ENCODE peak calls at places on chromosomes 12 and 14, in four cellular contexts. E is IMR-90, K is K562, N is GM12878. G is an unnamed sample.

GRCh38 chr12:103495783-103496456 is at the start of gene C12orf42:
- DNase-seq in K (peak; percentile 9), N (peak; percentile 63), E (no peak), G (peak; percentile 5)

GRCh38 chr12:11677024-11677423 is 27.6 kb downstream of the ETV6 start:
- DNase-seq in E (no peak), K (no peak), N (no peak), G (no peak)

GRCh38 chr14:79278798-79279644 is 932.3 kb downstream of the DIO2 start:
- DNase-seq in E (peak; percentile 92), N (no peak), K (peak; percentile 2), G (peak; percentile 83)

GRCh38 chr12:131749618-131750315 is 38.9 kb downstream of the SFSWAP start:
- DNase-seq in E (no peak), N (no peak), K (no peak), G (no peak)

GRCh38 chr14:102201369-102201748 is 61.7 kb downstream of the WDR20 start:
- DNase-seq in N (peak; percentile 41), E (no peak), K (no peak), G (no peak)

GRCh38 chr14:75612157-75612556 is 33.7 kb downstream of the FLVCR2 start:
- DNase-seq in N (no peak), E (no peak), K (no peak), G (no peak)

GRCh38 chr14:99524091-99524661 is 43.0 kb downstream of the CCNK start:
- DNase-seq in E (no peak), N (no peak), K (no peak), G (peak; percentile 16)

GRCh38 chr14:69670093-69670492 is 58.7 kb downstream of the SUSD6 start:
- DNase-seq in N (no peak), E (no peak), K (no peak), G (no peak)

GRCh38 chr14:49892301-49892635 is 614 bp upstream of the ARF6 start:
- DNase-seq in N (peak; percentile 60), E (peak; percentile 82), K (peak; percentile 79), G (peak; percentile 83)

GRCh38 chr12:25352078-25352918 is 101.6 kb upstream of the KRAS start:
- DNase-seq in E (peak; percentile 63), N (peak; percentile 24), K (no peak), G (no peak)

GRCh38 chr12:6946033-6946919 is 2.5 kb downstream of the C12orf57 start:
- DNase-seq in E (no peak), K (peak; percentile 87), N (peak; percentile 80), G (no peak)

GRCh38 chr12:106149096-106149784 is 10.5 kb upstream of the NUAK1 start:
- DNase-seq in K (peak; percentile 25), E (peak; percentile 18), N (no peak), G (peak; percentile 59)
- TF ChIP-seq FOS in K (no peak), E (no peak), N (no peak), G (no peak)

DNA sequence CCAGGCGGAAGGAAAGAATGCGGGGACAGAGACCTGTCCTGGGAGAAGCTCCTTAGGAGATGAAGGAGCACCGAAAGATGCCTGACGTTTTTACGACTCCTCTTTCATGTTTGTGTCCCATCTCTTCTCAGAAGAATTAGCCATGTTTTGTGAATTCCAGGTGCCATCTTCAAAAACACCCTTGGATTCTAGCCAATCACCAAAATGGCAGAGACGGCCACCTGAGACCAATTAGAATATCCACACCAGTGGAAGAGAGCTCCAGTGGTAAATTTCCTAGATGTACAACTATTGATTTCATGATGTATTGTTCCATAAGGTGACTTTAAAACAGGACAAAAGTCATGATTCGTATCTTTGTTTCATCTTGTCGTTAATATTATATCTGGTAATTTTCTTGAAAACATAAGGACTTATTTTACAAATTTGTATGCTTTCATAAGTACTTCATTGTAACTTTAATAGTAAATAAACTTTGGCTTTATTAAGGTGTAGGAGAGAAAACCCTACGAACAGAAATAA is 62.3 kb upstream of the NUDT4 start:
- DNase-seq in K (no peak), N (no peak), E (no peak), G (no peak)
- H3K27ac ChIP-seq in K (peak overlapping the region; percentile 96), N (no peak overlapping the region), E (no peak overlapping the region), G (no peak overlapping the region)

GRCh38 chr14:104146651-104147345 is 8.4 kb downstream of the KIF26A start:
- DNase-seq in N (no peak), K (no peak), E (no peak), G (no peak)
- TF ChIP-seq FOS in N (no peak), K (no peak), E (no peak), G (no peak)

DNA sequence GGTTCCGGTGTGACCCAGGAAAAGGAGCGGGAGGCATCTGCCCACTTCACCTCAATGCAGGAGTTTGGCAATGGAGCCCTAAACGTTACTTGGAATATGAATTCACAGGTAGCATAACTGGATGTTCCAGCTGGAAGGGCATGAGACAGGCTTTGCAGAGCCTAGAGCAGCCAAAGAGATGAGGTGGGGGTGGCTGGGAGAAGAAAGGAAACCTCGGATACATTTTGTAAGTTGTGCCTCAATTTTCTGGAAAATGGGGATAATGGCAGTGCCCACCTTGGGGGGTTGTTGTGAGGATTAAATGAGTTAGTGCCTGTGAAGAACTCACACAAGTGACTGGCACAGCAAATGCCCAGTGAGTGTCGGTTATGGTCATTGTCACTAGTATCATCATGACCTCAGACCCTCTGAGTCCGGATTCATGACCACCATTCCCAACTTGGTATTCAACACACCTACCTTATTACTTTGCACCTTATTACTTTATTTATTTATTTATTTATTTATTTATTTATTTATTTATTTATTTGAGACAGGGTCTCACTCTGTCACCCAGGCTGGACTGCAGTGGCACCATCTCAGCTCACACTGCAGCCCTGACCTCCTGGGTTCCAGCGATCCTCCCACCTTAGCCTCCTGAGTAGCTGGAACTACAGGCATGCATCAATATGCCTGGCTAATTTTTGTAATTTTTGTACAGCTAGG is 56.0 kb downstream of the CLMN start:
- DNase-seq in N (no peak), E (no peak), K (no peak), G (no peak)
- H3K27ac ChIP-seq in N (no peak overlapping the region), E (no peak overlapping the region), K (no peak overlapping the region), G (no peak overlapping the region)

DNA sequence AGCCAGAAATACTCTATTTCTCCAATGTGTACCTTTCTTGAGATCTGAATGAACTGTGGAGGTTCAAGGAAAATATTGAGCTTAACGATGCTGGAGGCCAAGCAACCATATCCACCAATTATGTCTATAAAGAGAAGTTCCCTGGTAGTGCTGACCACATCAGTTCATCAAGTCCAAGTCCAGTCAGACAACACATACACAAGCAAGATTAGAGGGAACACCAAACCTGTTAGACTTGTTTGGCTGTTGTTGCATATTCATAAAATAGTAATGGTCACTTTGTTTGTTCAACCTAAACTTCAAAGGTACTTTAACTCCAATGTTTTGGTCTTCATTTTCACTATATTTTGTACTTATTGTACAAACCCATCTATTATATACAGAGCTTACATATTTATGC is 81.6 kb downstream of the LMO3 start:
- DNase-seq in E (no peak), K (no peak), N (no peak), G (no peak)
- TF ChIP-seq FOS in E (no peak), K (no peak), N (no peak), G (no peak)

GRCh38 chr14:96821501-96821900 is 24.3 kb downstream of the VRK1 start:
- DNase-seq in E (no peak), K (no peak), N (no peak), G (no peak)
- H3K27ac ChIP-seq in E (no peak overlapping the region), K (no peak overlapping the region), N (no peak overlapping the region), G (no peak overlapping the region)

GRCh38 chr12:57454566-57455373 is at the start of gene INHBE:
- DNase-seq in K (peak; percentile 90), E (peak; percentile 96), N (no peak), G (no peak)
- TF ChIP-seq FOS in K (peak; percentile 83), E (peak; percentile 41), N (no peak), G (no peak)

DNA sequence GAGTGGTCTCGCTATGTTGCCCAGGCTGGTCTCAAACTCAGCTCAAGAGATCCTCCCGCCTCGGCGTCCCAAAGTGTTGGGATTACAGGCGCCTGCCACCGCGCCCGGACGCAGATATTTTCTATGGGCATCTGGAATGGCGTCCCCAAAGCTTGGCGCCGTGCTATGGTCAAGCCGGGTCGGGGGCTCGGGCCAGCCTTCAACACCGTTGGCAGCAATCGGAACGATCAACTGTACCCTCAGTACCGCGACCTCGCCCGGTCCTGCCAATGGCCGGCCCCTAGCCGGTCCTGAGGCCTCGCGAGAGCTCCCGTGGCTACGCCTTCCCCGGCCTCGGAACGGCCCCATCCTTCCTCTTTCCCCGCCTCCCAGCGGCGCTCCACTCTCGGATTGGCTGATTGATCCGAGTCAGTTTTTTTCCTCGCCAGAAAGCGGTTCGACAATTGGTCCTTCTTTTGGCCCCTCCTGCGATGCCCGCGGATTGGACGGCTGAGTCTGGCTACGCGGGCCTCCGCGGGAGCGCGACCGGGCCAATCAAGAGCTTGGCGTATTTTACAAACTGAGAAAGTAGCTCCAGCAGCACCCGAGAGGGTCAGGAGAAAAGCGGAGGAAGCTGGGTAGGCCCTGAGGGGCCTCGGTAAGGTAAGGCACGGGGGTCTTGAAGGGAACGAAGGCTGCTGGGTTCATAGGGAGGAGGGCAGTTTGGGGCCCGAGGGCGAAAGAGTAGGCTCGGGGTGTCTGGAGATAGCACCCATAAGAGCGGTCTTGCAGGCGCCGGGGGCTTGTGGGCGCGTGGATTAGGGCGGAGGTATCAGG is at the start of gene TROAP:
- DNase-seq in E (peak; percentile 97), N (peak; percentile 96), K (peak; percentile 99), G (peak; percentile 99)
- H3K27ac ChIP-seq in E (peak within 1 kb of the TSS; percentile 72), N (peak within 1 kb of the TSS; percentile 87), K (peak within 1 kb of the TSS; percentile 85), G (peak within 1 kb of the TSS; percentile 58)

G was measured in endothelial cell of umbilical vein.